ENCODE peak calls at places on chromosomes 4 and X, in nine cellular contexts. I is ureter; M is K562; C is stromal cell of bone marrow; W is GM04504; L is heart right ventricle; G is SJSA1; Z is stimulated activated CD8-positive, alpha-beta memory T cell treated with anti-CD3 and anti-CD28 coated beads, Interleukin-2, amount 100 ng/mL, for 1 hour; V is GM23338. H is an unnamed sample.

GRCh38 chrX:18558799-18559198 is 113.1 kb downstream of the RS1 start:
- DNase-seq in W (no peak), M (no peak), Z (no peak), V (no peak), G (no peak), C (no peak), L (no peak), I (no peak), H (no peak)

GRCh38 chrX:84362184-84362838 is 139.9 kb downstream of the HDX start:
- DNase-seq in W (no peak), L (no peak), M (no peak), Z (no peak), V (no peak), I (no peak), G (no peak), C (no peak), H (no peak)

GRCh38 chr4:184021389-184021788 is 116.3 kb downstream of the STOX2 start:
- DNase-seq in G (no peak), V (no peak), I (no peak), Z (no peak), W (no peak), C (no peak), L (no peak), M (no peak), H (no peak)

GRCh38 chrX:80602017-80602765 is 181.9 kb downstream of the TENT5D start:
- DNase-seq in W (no peak), I (no peak), G (no peak), C (no peak), L (no peak), Z (no peak), V (no peak), M (no peak), H (no peak)

GRCh38 chrX:47573334-47574095 is 8.7 kb upstream of the TIMP1 start:
- DNase-seq in G (peak), M (peak), W (no peak), L (peak), V (peak), I (peak), Z (no peak), C (no peak), H (no peak)

GRCh38 chrX:18698762-18699650 is 8.4 kb upstream of the PPEF1 start:
- DNase-seq in L (no peak), M (no peak), V (no peak), W (no peak), I (no peak), Z (no peak), G (no peak), C (no peak), H (no peak)

GRCh38 chrX:150983526-150984163 is 510 bp downstream of the HMGB3 start:
- DNase-seq in W (no peak), C (no peak), G (no peak), Z (no peak), V (no peak), I (no peak), L (no peak), M (peak), H (no peak)

GRCh38 chr4:42712854-42713253 is 55.9 kb upstream of the ATP8A1 start:
- DNase-seq in W (no peak), M (no peak), G (no peak), Z (no peak), I (no peak), V (no peak), L (no peak), C (no peak), H (no peak)

GRCh38 chr4:183164963-183165362 is 65.9 kb downstream of the WWC2 start:
- DNase-seq in L (no peak), Z (no peak), C (no peak), I (no peak), M (no peak), W (no peak), G (no peak), V (no peak), H (no peak)

H was measured in brain microvascular endothelial cell.